ENCODE peak calls at places on chromosomes 4 and X, in nine cellular contexts. B is tibial nerve, H is HCT116, O is GM12892, P is spleen, Y is A549, M is body of pancreas, U is adrenal gland, D is uterus. A is an unnamed sample.
A peak's percentile ranks its signal among the peaks of the same experiment; 100 is the strongest.

GRCh38 chrX:31349515-31349914 is 277.7 kb upstream of the FTHL17 start:
- DNase-seq in B (no peak), H (no peak), O (no peak), P (no peak), Y (no peak), M (no peak), U (no peak), D (no peak), A (no peak)

GRCh38 chr4:188268081-188268908 is 129.1 kb downstream of the TRIML1 start:
- DNase-seq in B (no peak), H (no peak), O (no peak), P (no peak), Y (no peak), M (no peak), U (no peak), D (no peak), A (no peak)

GRCh38 chrX:106042296-106042695 is 3.8 kb upstream of the SERPINA7 start:
- DNase-seq in B (no peak), H (no peak), O (no peak), P (no peak), Y (no peak), M (no peak), U (no peak), D (no peak), A (no peak)

GRCh38 chr4:73726000-73726399 is 14.4 kb upstream of the CXCL8 start:
- DNase-seq in B (no peak), H (peak; percentile 63), O (no peak), P (no peak), Y (peak; percentile 75), M (no peak), U (peak; percentile 42), D (no peak), A (peak; percentile 13)

GRCh38 chrX:129632443-129632842 is 22.3 kb downstream of the APLN start:
- DNase-seq in B (no peak), H (no peak), O (no peak), P (no peak), Y (no peak), M (no peak), U (no peak), D (no peak), A (no peak)

GRCh38 chr4:152564336-152564735 is 28.4 kb upstream of the FBXW7 start:
- DNase-seq in B (no peak), H (no peak), O (no peak), P (no peak), Y (no peak), M (no peak), U (no peak), D (no peak), A (no peak)

GRCh38 chr4:8274772-8275241 is 5.3 kb downstream of the HTRA3 start:
- DNase-seq in B (peak; percentile 83), H (no peak), O (no peak), P (no peak), Y (no peak), M (peak; percentile 48), U (peak; percentile 48), D (peak; percentile 95), A (no peak)

GRCh38 chr4:84418032-84418709 is 80.9 kb downstream of the NKX6-1 start:
- DNase-seq in B (no peak), H (no peak), O (no peak), P (no peak), Y (no peak), M (peak; percentile 64), U (no peak), D (no peak), A (no peak)

GRCh38 chr4:105057370-105058096 is 89.1 kb upstream of the TET2 start:
- DNase-seq in B (no peak), H (no peak), O (no peak), P (no peak), Y (no peak), M (no peak), U (no peak), D (no peak), A (no peak)

GRCh38 chr4:101264993-101265815 is 82.1 kb downstream of the PPP3CA start:
- DNase-seq in B (no peak), H (no peak), O (no peak), P (no peak), Y (peak; percentile 53), M (no peak), U (no peak), D (no peak), A (no peak)

GRCh38 chr4:47598320-47598719 is 113.2 kb downstream of the ATP10D start:
- DNase-seq in B (no peak), H (no peak), O (no peak), P (no peak), Y (no peak), M (no peak), U (no peak), D (no peak), A (no peak)

GRCh38 chrX:133415276-133416105 is at the start of gene GPC4:
- DNase-seq in B (peak; percentile 10), H (peak; percentile 57), O (no peak), P (peak; percentile 73), Y (peak; percentile 15), M (peak; percentile 85), U (peak; percentile 62), D (peak; percentile 76), A (peak; percentile 44)

GRCh38 chr4:88939697-88940096 is 117.3 kb downstream of the FAM13A start:
- DNase-seq in B (no peak), H (no peak), O (no peak), P (no peak), Y (no peak), M (no peak), U (no peak), D (no peak), A (no peak)

GRCh38 chrX:116198810-116199209 is 28.3 kb downstream of the AGTR2 start:
- DNase-seq in B (no peak), H (no peak), O (no peak), P (no peak), Y (peak; percentile 1), M (no peak), U (no peak), D (no peak), A (no peak)

GRCh38 chrX:54570332-54570731 is 40.3 kb downstream of the GNL3L start:
- DNase-seq in B (no peak), H (no peak), O (no peak), P (no peak), Y (no peak), M (no peak), U (no peak), D (no peak), A (no peak)

GRCh38 chrX:19897087-19897486 is 9.7 kb upstream of the SH3KBP1 start:
- DNase-seq in B (no peak), H (no peak), O (no peak), P (no peak), Y (no peak), M (no peak), U (no peak), D (no peak), A (no peak)

DNA sequence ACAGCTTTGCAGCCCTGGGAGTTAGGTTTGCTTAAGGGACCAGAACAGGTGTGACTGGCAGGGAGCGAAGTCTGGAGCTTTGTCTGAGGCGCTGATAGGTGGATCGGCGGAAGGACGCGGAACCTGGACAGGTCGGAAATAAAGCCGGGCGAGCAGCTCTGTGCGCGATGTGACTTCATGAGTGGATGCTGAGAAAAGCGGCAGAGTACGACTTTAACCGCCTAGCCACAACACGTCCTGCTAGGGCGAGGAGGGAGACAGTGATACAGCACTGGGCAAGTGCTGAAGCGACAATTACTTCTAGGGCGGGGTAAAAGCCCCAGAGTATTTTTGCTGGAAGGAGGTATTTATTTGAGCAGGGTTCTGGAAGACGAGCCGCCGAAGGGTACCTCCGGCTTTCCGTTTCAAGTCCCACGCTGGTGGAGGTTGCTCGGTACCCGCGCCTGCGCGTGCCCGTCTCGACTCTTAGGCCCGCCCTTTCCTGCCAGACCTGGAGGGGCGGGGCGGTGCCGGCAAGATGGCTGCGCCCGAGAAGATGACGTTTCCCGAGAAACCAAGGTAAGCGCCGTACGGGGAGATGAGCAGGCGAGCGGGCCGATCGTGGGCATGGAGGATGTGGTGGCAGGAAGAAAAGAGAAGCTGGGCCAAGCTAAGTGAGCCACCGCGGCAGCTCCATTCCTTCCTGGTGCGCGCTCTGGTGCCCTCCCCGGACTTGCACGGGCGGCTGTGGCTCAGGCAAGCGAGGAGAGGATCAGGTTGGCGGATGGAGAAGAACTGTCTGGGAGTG is at the start of gene ZRSR2:
- DNase-seq in B (peak; percentile 63), H (peak; percentile 33), O (peak; percentile 88), P (peak; percentile 98), Y (peak; percentile 80), M (peak; percentile 92), U (peak; percentile 89), D (peak; percentile 84), A (peak; percentile 42)
- TF ChIP-seq POLR2A in B (peak; percentile 64), H (peak; percentile 75), O (peak; percentile 81), P (peak; percentile 49), Y (peak; percentile 83), M (peak; percentile 70), U (no peak), D (peak; percentile 36), A (peak; percentile 67)

DNA sequence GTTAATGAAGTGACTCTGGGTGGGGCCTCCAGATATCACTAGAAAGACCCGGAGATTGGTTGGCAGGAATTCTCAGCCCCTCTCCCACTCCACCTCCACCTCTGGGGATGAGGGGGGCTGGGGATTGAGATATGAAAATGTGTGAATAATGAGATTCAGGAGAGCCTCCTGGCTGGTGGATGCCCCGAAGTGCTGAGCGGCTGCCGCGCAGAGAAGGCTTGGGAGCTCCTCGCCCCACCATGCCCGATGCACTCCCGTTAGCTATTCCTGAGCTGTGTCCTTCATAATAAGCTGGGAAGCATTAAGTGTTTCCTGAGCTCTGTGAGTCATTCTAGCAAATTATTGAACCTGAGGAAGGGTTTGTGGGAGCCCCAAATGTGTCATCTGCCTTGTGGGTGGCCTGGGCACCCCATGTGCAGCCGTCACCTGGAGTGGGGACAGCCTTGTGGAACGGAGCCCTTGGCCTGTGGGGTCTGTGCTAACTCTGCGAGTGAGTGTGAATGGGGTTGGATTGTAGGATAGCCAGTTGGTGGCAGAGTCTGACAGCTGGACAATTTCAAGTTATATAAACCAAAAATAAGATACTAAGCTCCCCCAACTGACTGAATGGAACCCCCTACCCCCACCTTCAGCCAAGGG is 4.4 kb upstream of the MAEA start:
- DNase-seq in B (no peak), H (no peak), O (no peak), P (no peak), Y (no peak), M (no peak), U (no peak), D (no peak), A (no peak)
- TF ChIP-seq POLR2A in B (no peak), H (no peak), O (no peak), P (no peak), Y (no peak), M (no peak), U (no peak), D (no peak), A (no peak)

GRCh38 chr4:54226399-54227260 is 2.5 kb upstream of the PDGFRA start:
- DNase-seq in B (peak; percentile 73), H (no peak), O (no peak), P (peak; percentile 80), Y (no peak), M (peak; percentile 30), U (peak; percentile 54), D (peak; percentile 81), A (no peak)
- TF ChIP-seq POLR2A in B (peak; percentile 48), H (no peak), O (no peak), P (no peak), Y (no peak), M (peak; percentile 38), U (no peak), D (no peak), A (no peak)

DNA sequence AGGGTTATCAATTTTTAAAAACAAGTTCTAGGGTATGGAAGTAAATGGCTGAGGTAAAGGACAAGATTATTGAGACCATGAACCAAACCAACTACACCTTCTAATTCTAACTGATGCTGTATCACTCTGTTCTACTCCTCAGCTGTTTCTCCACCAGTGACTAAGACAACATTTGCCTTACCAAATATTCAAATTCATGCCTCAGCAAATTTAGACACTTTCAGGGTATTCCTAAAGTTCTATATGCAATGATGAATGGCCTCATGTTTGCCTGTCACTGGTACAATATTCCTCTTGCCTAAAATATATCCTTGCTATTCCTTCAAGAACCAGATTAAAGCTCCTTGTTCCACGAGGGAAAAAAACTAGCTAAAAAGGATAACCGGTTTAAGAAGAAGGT is 5.0 kb downstream of the RPL9 start:
- DNase-seq in B (no peak), H (no peak), O (no peak), P (no peak), Y (no peak), M (no peak), U (no peak), D (no peak), A (no peak)
- TF ChIP-seq POLR2A in B (no peak), H (no peak), O (no peak), P (no peak), Y (no peak), M (no peak), U (no peak), D (no peak), A (no peak)

A was measured in H54.